ENCODE peak calls at places on chromosomes 1 and 21, in ten cellular contexts. One of them, this sample, is unnamed.

GRCh38 chr1:42081475-42081874 is 71.7 kb upstream of the GUCA2B start:
- DNase-seq in activated T-helper 1 cell treated with Interleukin-2 at 50 U/mL for 16 hours: no peak
- DNase-seq in type B pancreatic cell: no peak
- DNase-seq in activated CD4-positive, CD25-positive, alpha-beta regulatory T cell treated with anti-CD3 and anti-CD28 coated beads, Interleukin-2, amount 50 U/mL, for 72 hours: no peak
- DNase-seq in GM23338: no peak
- DNase-seq in stimulated activated CD4-positive, alpha-beta T cell treated with anti-CD3 and anti-CD28 coated beads, TNF-alpha, amount 100 ng/mL, for 1 hour: no peak
- DNase-seq in left ventricle myocardium inferior: no peak
- DNase-seq in fibroblast of lung: no peak
- DNase-seq in effector memory CD8-positive, alpha-beta T cell: no peak
- DNase-seq in mesendoderm: no peak
- DNase-seq in this sample: no peak

GRCh38 chr1:96520542-96520941 is 201.0 kb upstream of the PTBP2 start:
- DNase-seq in activated T-helper 1 cell treated with Interleukin-2 at 50 U/mL for 16 hours: no peak
- DNase-seq in type B pancreatic cell: no peak
- DNase-seq in activated CD4-positive, CD25-positive, alpha-beta regulatory T cell treated with anti-CD3 and anti-CD28 coated beads, Interleukin-2, amount 50 U/mL, for 72 hours: no peak
- DNase-seq in GM23338: no peak
- DNase-seq in stimulated activated CD4-positive, alpha-beta T cell treated with anti-CD3 and anti-CD28 coated beads, TNF-alpha, amount 100 ng/mL, for 1 hour: no peak
- DNase-seq in left ventricle myocardium inferior: no peak
- DNase-seq in fibroblast of lung: peak
- DNase-seq in effector memory CD8-positive, alpha-beta T cell: no peak
- DNase-seq in mesendoderm: no peak
- DNase-seq in this sample: no peak

GRCh38 chr1:59198565-59198964 is 98.3 kb upstream of the FGGY start:
- DNase-seq in activated T-helper 1 cell treated with Interleukin-2 at 50 U/mL for 16 hours: no peak
- DNase-seq in type B pancreatic cell: no peak
- DNase-seq in activated CD4-positive, CD25-positive, alpha-beta regulatory T cell treated with anti-CD3 and anti-CD28 coated beads, Interleukin-2, amount 50 U/mL, for 72 hours: no peak
- DNase-seq in GM23338: no peak
- DNase-seq in stimulated activated CD4-positive, alpha-beta T cell treated with anti-CD3 and anti-CD28 coated beads, TNF-alpha, amount 100 ng/mL, for 1 hour: no peak
- DNase-seq in left ventricle myocardium inferior: no peak
- DNase-seq in fibroblast of lung: peak
- DNase-seq in effector memory CD8-positive, alpha-beta T cell: no peak
- DNase-seq in mesendoderm: no peak
- DNase-seq in this sample: no peak

GRCh38 chr1:2330511-2331199 is 60.7 kb downstream of the MORN1 start:
- DNase-seq in activated T-helper 1 cell treated with Interleukin-2 at 50 U/mL for 16 hours: no peak
- DNase-seq in type B pancreatic cell: no peak
- DNase-seq in activated CD4-positive, CD25-positive, alpha-beta regulatory T cell treated with anti-CD3 and anti-CD28 coated beads, Interleukin-2, amount 50 U/mL, for 72 hours: no peak
- DNase-seq in GM23338: no peak
- DNase-seq in stimulated activated CD4-positive, alpha-beta T cell treated with anti-CD3 and anti-CD28 coated beads, TNF-alpha, amount 100 ng/mL, for 1 hour: no peak
- DNase-seq in left ventricle myocardium inferior: no peak
- DNase-seq in fibroblast of lung: peak
- DNase-seq in effector memory CD8-positive, alpha-beta T cell: no peak
- DNase-seq in mesendoderm: no peak
- DNase-seq in this sample: no peak

GRCh38 chr1:175656416-175656815 is 87.0 kb downstream of the TNR start:
- DNase-seq in activated T-helper 1 cell treated with Interleukin-2 at 50 U/mL for 16 hours: no peak
- DNase-seq in type B pancreatic cell: no peak
- DNase-seq in activated CD4-positive, CD25-positive, alpha-beta regulatory T cell treated with anti-CD3 and anti-CD28 coated beads, Interleukin-2, amount 50 U/mL, for 72 hours: no peak
- DNase-seq in GM23338: no peak
- DNase-seq in stimulated activated CD4-positive, alpha-beta T cell treated with anti-CD3 and anti-CD28 coated beads, TNF-alpha, amount 100 ng/mL, for 1 hour: no peak
- DNase-seq in left ventricle myocardium inferior: no peak
- DNase-seq in fibroblast of lung: no peak
- DNase-seq in effector memory CD8-positive, alpha-beta T cell: no peak
- DNase-seq in mesendoderm: no peak
- DNase-seq in this sample: no peak

GRCh38 chr1:71464016-71464415 is 383.2 kb upstream of the ZRANB2 start:
- DNase-seq in activated T-helper 1 cell treated with Interleukin-2 at 50 U/mL for 16 hours: no peak
- DNase-seq in type B pancreatic cell: no peak
- DNase-seq in activated CD4-positive, CD25-positive, alpha-beta regulatory T cell treated with anti-CD3 and anti-CD28 coated beads, Interleukin-2, amount 50 U/mL, for 72 hours: no peak
- DNase-seq in GM23338: no peak
- DNase-seq in stimulated activated CD4-positive, alpha-beta T cell treated with anti-CD3 and anti-CD28 coated beads, TNF-alpha, amount 100 ng/mL, for 1 hour: no peak
- DNase-seq in left ventricle myocardium inferior: no peak
- DNase-seq in fibroblast of lung: peak
- DNase-seq in effector memory CD8-positive, alpha-beta T cell: no peak
- DNase-seq in mesendoderm: no peak
- DNase-seq in this sample: no peak

GRCh38 chr21:42526379-42526727 is 12.7 kb downstream of the SLC37A1 start:
- DNase-seq in activated T-helper 1 cell treated with Interleukin-2 at 50 U/mL for 16 hours: no peak
- DNase-seq in type B pancreatic cell: no peak
- DNase-seq in activated CD4-positive, CD25-positive, alpha-beta regulatory T cell treated with anti-CD3 and anti-CD28 coated beads, Interleukin-2, amount 50 U/mL, for 72 hours: no peak
- DNase-seq in GM23338: no peak
- DNase-seq in stimulated activated CD4-positive, alpha-beta T cell treated with anti-CD3 and anti-CD28 coated beads, TNF-alpha, amount 100 ng/mL, for 1 hour: no peak
- DNase-seq in left ventricle myocardium inferior: peak
- DNase-seq in fibroblast of lung: no peak
- DNase-seq in effector memory CD8-positive, alpha-beta T cell: no peak
- DNase-seq in mesendoderm: no peak
- DNase-seq in this sample: no peak

GRCh38 chr1:84603941-84604830 is 29.9 kb upstream of the CTBS start:
- DNase-seq in activated T-helper 1 cell treated with Interleukin-2 at 50 U/mL for 16 hours: no peak
- DNase-seq in type B pancreatic cell: no peak
- DNase-seq in activated CD4-positive, CD25-positive, alpha-beta regulatory T cell treated with anti-CD3 and anti-CD28 coated beads, Interleukin-2, amount 50 U/mL, for 72 hours: no peak
- DNase-seq in GM23338: peak
- DNase-seq in stimulated activated CD4-positive, alpha-beta T cell treated with anti-CD3 and anti-CD28 coated beads, TNF-alpha, amount 100 ng/mL, for 1 hour: no peak
- DNase-seq in left ventricle myocardium inferior: peak
- DNase-seq in fibroblast of lung: peak
- DNase-seq in effector memory CD8-positive, alpha-beta T cell: no peak
- DNase-seq in mesendoderm: peak
- DNase-seq in this sample: peak

GRCh38 chr1:14674030-14674429 is 75.5 kb downstream of the KAZN start:
- DNase-seq in activated T-helper 1 cell treated with Interleukin-2 at 50 U/mL for 16 hours: no peak
- DNase-seq in type B pancreatic cell: no peak
- DNase-seq in activated CD4-positive, CD25-positive, alpha-beta regulatory T cell treated with anti-CD3 and anti-CD28 coated beads, Interleukin-2, amount 50 U/mL, for 72 hours: no peak
- DNase-seq in GM23338: no peak
- DNase-seq in stimulated activated CD4-positive, alpha-beta T cell treated with anti-CD3 and anti-CD28 coated beads, TNF-alpha, amount 100 ng/mL, for 1 hour: no peak
- DNase-seq in left ventricle myocardium inferior: no peak
- DNase-seq in fibroblast of lung: no peak
- DNase-seq in effector memory CD8-positive, alpha-beta T cell: no peak
- DNase-seq in mesendoderm: no peak
- DNase-seq in this sample: no peak

GRCh38 chr1:32900956-32901822 is at the start of gene TMEM54:
- DNase-seq in activated T-helper 1 cell treated with Interleukin-2 at 50 U/mL for 16 hours: no peak
- DNase-seq in type B pancreatic cell: no peak
- DNase-seq in activated CD4-positive, CD25-positive, alpha-beta regulatory T cell treated with anti-CD3 and anti-CD28 coated beads, Interleukin-2, amount 50 U/mL, for 72 hours: no peak
- DNase-seq in GM23338: peak
- DNase-seq in stimulated activated CD4-positive, alpha-beta T cell treated with anti-CD3 and anti-CD28 coated beads, TNF-alpha, amount 100 ng/mL, for 1 hour: no peak
- DNase-seq in left ventricle myocardium inferior: peak
- DNase-seq in fibroblast of lung: peak
- DNase-seq in effector memory CD8-positive, alpha-beta T cell: no peak
- DNase-seq in mesendoderm: no peak
- DNase-seq in this sample: peak

GRCh38 chr1:171484760-171485374 is 463 bp upstream of the PRRC2C start:
- DNase-seq in activated T-helper 1 cell treated with Interleukin-2 at 50 U/mL for 16 hours: no peak
- DNase-seq in type B pancreatic cell: no peak
- DNase-seq in activated CD4-positive, CD25-positive, alpha-beta regulatory T cell treated with anti-CD3 and anti-CD28 coated beads, Interleukin-2, amount 50 U/mL, for 72 hours: no peak
- DNase-seq in GM23338: no peak
- DNase-seq in stimulated activated CD4-positive, alpha-beta T cell treated with anti-CD3 and anti-CD28 coated beads, TNF-alpha, amount 100 ng/mL, for 1 hour: no peak
- DNase-seq in left ventricle myocardium inferior: no peak
- DNase-seq in fibroblast of lung: no peak
- DNase-seq in effector memory CD8-positive, alpha-beta T cell: no peak
- DNase-seq in mesendoderm: no peak
- DNase-seq in this sample: no peak

GRCh38 chr21:42833439-42833815 is 45.9 kb downstream of the WDR4 start:
- DNase-seq in activated T-helper 1 cell treated with Interleukin-2 at 50 U/mL for 16 hours: peak
- DNase-seq in type B pancreatic cell: no peak
- DNase-seq in activated CD4-positive, CD25-positive, alpha-beta regulatory T cell treated with anti-CD3 and anti-CD28 coated beads, Interleukin-2, amount 50 U/mL, for 72 hours: peak
- DNase-seq in GM23338: peak
- DNase-seq in stimulated activated CD4-positive, alpha-beta T cell treated with anti-CD3 and anti-CD28 coated beads, TNF-alpha, amount 100 ng/mL, for 1 hour: no peak
- DNase-seq in left ventricle myocardium inferior: no peak
- DNase-seq in fibroblast of lung: peak
- DNase-seq in effector memory CD8-positive, alpha-beta T cell: no peak
- DNase-seq in mesendoderm: peak
- DNase-seq in this sample: peak

GRCh38 chr1:238466459-238466858 is 575.7 kb upstream of the ZP4 start:
- DNase-seq in activated T-helper 1 cell treated with Interleukin-2 at 50 U/mL for 16 hours: no peak
- DNase-seq in type B pancreatic cell: no peak
- DNase-seq in activated CD4-positive, CD25-positive, alpha-beta regulatory T cell treated with anti-CD3 and anti-CD28 coated beads, Interleukin-2, amount 50 U/mL, for 72 hours: no peak
- DNase-seq in GM23338: no peak
- DNase-seq in stimulated activated CD4-positive, alpha-beta T cell treated with anti-CD3 and anti-CD28 coated beads, TNF-alpha, amount 100 ng/mL, for 1 hour: no peak
- DNase-seq in left ventricle myocardium inferior: no peak
- DNase-seq in fibroblast of lung: peak
- DNase-seq in effector memory CD8-positive, alpha-beta T cell: no peak
- DNase-seq in mesendoderm: no peak
- DNase-seq in this sample: no peak

GRCh38 chr1:112011231-112011630 is 21.8 kb upstream of the KCND3 start:
- DNase-seq in activated T-helper 1 cell treated with Interleukin-2 at 50 U/mL for 16 hours: no peak
- DNase-seq in type B pancreatic cell: no peak
- DNase-seq in activated CD4-positive, CD25-positive, alpha-beta regulatory T cell treated with anti-CD3 and anti-CD28 coated beads, Interleukin-2, amount 50 U/mL, for 72 hours: no peak
- DNase-seq in GM23338: no peak
- DNase-seq in stimulated activated CD4-positive, alpha-beta T cell treated with anti-CD3 and anti-CD28 coated beads, TNF-alpha, amount 100 ng/mL, for 1 hour: no peak
- DNase-seq in left ventricle myocardium inferior: no peak
- DNase-seq in fibroblast of lung: no peak
- DNase-seq in effector memory CD8-positive, alpha-beta T cell: no peak
- DNase-seq in mesendoderm: no peak
- DNase-seq in this sample: peak

GRCh38 chr1:115423776-115424175 is 85.7 kb upstream of the NGF start:
- DNase-seq in activated T-helper 1 cell treated with Interleukin-2 at 50 U/mL for 16 hours: no peak
- DNase-seq in type B pancreatic cell: no peak
- DNase-seq in activated CD4-positive, CD25-positive, alpha-beta regulatory T cell treated with anti-CD3 and anti-CD28 coated beads, Interleukin-2, amount 50 U/mL, for 72 hours: no peak
- DNase-seq in GM23338: no peak
- DNase-seq in stimulated activated CD4-positive, alpha-beta T cell treated with anti-CD3 and anti-CD28 coated beads, TNF-alpha, amount 100 ng/mL, for 1 hour: no peak
- DNase-seq in left ventricle myocardium inferior: no peak
- DNase-seq in fibroblast of lung: no peak
- DNase-seq in effector memory CD8-positive, alpha-beta T cell: no peak
- DNase-seq in mesendoderm: no peak
- DNase-seq in this sample: no peak

GRCh38 chr1:185541861-185542260 is 192.3 kb upstream of the HMCN1 start:
- DNase-seq in activated T-helper 1 cell treated with Interleukin-2 at 50 U/mL for 16 hours: no peak
- DNase-seq in type B pancreatic cell: no peak
- DNase-seq in activated CD4-positive, CD25-positive, alpha-beta regulatory T cell treated with anti-CD3 and anti-CD28 coated beads, Interleukin-2, amount 50 U/mL, for 72 hours: no peak
- DNase-seq in GM23338: no peak
- DNase-seq in stimulated activated CD4-positive, alpha-beta T cell treated with anti-CD3 and anti-CD28 coated beads, TNF-alpha, amount 100 ng/mL, for 1 hour: no peak
- DNase-seq in left ventricle myocardium inferior: no peak
- DNase-seq in fibroblast of lung: no peak
- DNase-seq in effector memory CD8-positive, alpha-beta T cell: no peak
- DNase-seq in mesendoderm: peak
- DNase-seq in this sample: peak

GRCh38 chr21:24367936-24368335 is 1239.3 kb downstream of the MRPL39 start:
- DNase-seq in activated T-helper 1 cell treated with Interleukin-2 at 50 U/mL for 16 hours: no peak
- DNase-seq in type B pancreatic cell: no peak
- DNase-seq in activated CD4-positive, CD25-positive, alpha-beta regulatory T cell treated with anti-CD3 and anti-CD28 coated beads, Interleukin-2, amount 50 U/mL, for 72 hours: no peak
- DNase-seq in GM23338: no peak
- DNase-seq in stimulated activated CD4-positive, alpha-beta T cell treated with anti-CD3 and anti-CD28 coated beads, TNF-alpha, amount 100 ng/mL, for 1 hour: no peak
- DNase-seq in left ventricle myocardium inferior: no peak
- DNase-seq in fibroblast of lung: no peak
- DNase-seq in effector memory CD8-positive, alpha-beta T cell: no peak
- DNase-seq in mesendoderm: peak
- DNase-seq in this sample: no peak

GRCh38 chr1:243745361-243745760 is 104.7 kb downstream of the AKT3 start:
- DNase-seq in activated T-helper 1 cell treated with Interleukin-2 at 50 U/mL for 16 hours: no peak
- DNase-seq in type B pancreatic cell: no peak
- DNase-seq in activated CD4-positive, CD25-positive, alpha-beta regulatory T cell treated with anti-CD3 and anti-CD28 coated beads, Interleukin-2, amount 50 U/mL, for 72 hours: no peak
- DNase-seq in GM23338: no peak
- DNase-seq in stimulated activated CD4-positive, alpha-beta T cell treated with anti-CD3 and anti-CD28 coated beads, TNF-alpha, amount 100 ng/mL, for 1 hour: no peak
- DNase-seq in left ventricle myocardium inferior: no peak
- DNase-seq in fibroblast of lung: peak
- DNase-seq in effector memory CD8-positive, alpha-beta T cell: no peak
- DNase-seq in mesendoderm: no peak
- DNase-seq in this sample: no peak

GRCh38 chr1:166900987-166901386 is 24.9 kb upstream of the TADA1 start:
- DNase-seq in activated T-helper 1 cell treated with Interleukin-2 at 50 U/mL for 16 hours: no peak
- DNase-seq in type B pancreatic cell: no peak
- DNase-seq in activated CD4-positive, CD25-positive, alpha-beta regulatory T cell treated with anti-CD3 and anti-CD28 coated beads, Interleukin-2, amount 50 U/mL, for 72 hours: no peak
- DNase-seq in GM23338: peak
- DNase-seq in stimulated activated CD4-positive, alpha-beta T cell treated with anti-CD3 and anti-CD28 coated beads, TNF-alpha, amount 100 ng/mL, for 1 hour: no peak
- DNase-seq in left ventricle myocardium inferior: no peak
- DNase-seq in fibroblast of lung: no peak
- DNase-seq in effector memory CD8-positive, alpha-beta T cell: no peak
- DNase-seq in mesendoderm: peak
- DNase-seq in this sample: no peak

GRCh38 chr1:194084755-194085154 is 898.3 kb upstream of the B3GALT2 start:
- DNase-seq in activated T-helper 1 cell treated with Interleukin-2 at 50 U/mL for 16 hours: no peak
- DNase-seq in type B pancreatic cell: no peak
- DNase-seq in activated CD4-positive, CD25-positive, alpha-beta regulatory T cell treated with anti-CD3 and anti-CD28 coated beads, Interleukin-2, amount 50 U/mL, for 72 hours: no peak
- DNase-seq in GM23338: no peak
- DNase-seq in stimulated activated CD4-positive, alpha-beta T cell treated with anti-CD3 and anti-CD28 coated beads, TNF-alpha, amount 100 ng/mL, for 1 hour: no peak
- DNase-seq in left ventricle myocardium inferior: no peak
- DNase-seq in fibroblast of lung: no peak
- DNase-seq in effector memory CD8-positive, alpha-beta T cell: no peak
- DNase-seq in mesendoderm: no peak
- DNase-seq in this sample: no peak

GRCh38 chr1:180571832-180572636 is 13.3 kb downstream of the OVAAL start:
- DNase-seq in activated T-helper 1 cell treated with Interleukin-2 at 50 U/mL for 16 hours: no peak
- DNase-seq in type B pancreatic cell: no peak
- DNase-seq in activated CD4-positive, CD25-positive, alpha-beta regulatory T cell treated with anti-CD3 and anti-CD28 coated beads, Interleukin-2, amount 50 U/mL, for 72 hours: no peak
- DNase-seq in GM23338: no peak
- DNase-seq in stimulated activated CD4-positive, alpha-beta T cell treated with anti-CD3 and anti-CD28 coated beads, TNF-alpha, amount 100 ng/mL, for 1 hour: no peak
- DNase-seq in left ventricle myocardium inferior: no peak
- DNase-seq in fibroblast of lung: no peak
- DNase-seq in effector memory CD8-positive, alpha-beta T cell: no peak
- DNase-seq in mesendoderm: no peak
- DNase-seq in this sample: no peak

GRCh38 chr1:153032677-153033308 is 1.8 kb downstream of the SPRR1B start:
- DNase-seq in activated T-helper 1 cell treated with Interleukin-2 at 50 U/mL for 16 hours: no peak
- DNase-seq in type B pancreatic cell: no peak
- DNase-seq in activated CD4-positive, CD25-positive, alpha-beta regulatory T cell treated with anti-CD3 and anti-CD28 coated beads, Interleukin-2, amount 50 U/mL, for 72 hours: no peak
- DNase-seq in GM23338: peak
- DNase-seq in stimulated activated CD4-positive, alpha-beta T cell treated with anti-CD3 and anti-CD28 coated beads, TNF-alpha, amount 100 ng/mL, for 1 hour: no peak
- DNase-seq in left ventricle myocardium inferior: no peak
- DNase-seq in fibroblast of lung: peak
- DNase-seq in effector memory CD8-positive, alpha-beta T cell: no peak
- DNase-seq in mesendoderm: peak
- DNase-seq in this sample: peak

GRCh38 chr1:29306471-29307140 is 70.3 kb downstream of the PTPRU start:
- DNase-seq in activated T-helper 1 cell treated with Interleukin-2 at 50 U/mL for 16 hours: no peak
- DNase-seq in type B pancreatic cell: no peak
- DNase-seq in activated CD4-positive, CD25-positive, alpha-beta regulatory T cell treated with anti-CD3 and anti-CD28 coated beads, Interleukin-2, amount 50 U/mL, for 72 hours: no peak
- DNase-seq in GM23338: no peak
- DNase-seq in stimulated activated CD4-positive, alpha-beta T cell treated with anti-CD3 and anti-CD28 coated beads, TNF-alpha, amount 100 ng/mL, for 1 hour: no peak
- DNase-seq in left ventricle myocardium inferior: no peak
- DNase-seq in fibroblast of lung: no peak
- DNase-seq in effector memory CD8-positive, alpha-beta T cell: no peak
- DNase-seq in mesendoderm: no peak
- DNase-seq in this sample: no peak

GRCh38 chr1:89001510-89001909 is 9.1 kb upstream of the KYAT3 start:
- DNase-seq in activated T-helper 1 cell treated with Interleukin-2 at 50 U/mL for 16 hours: no peak
- DNase-seq in type B pancreatic cell: no peak
- DNase-seq in activated CD4-positive, CD25-positive, alpha-beta regulatory T cell treated with anti-CD3 and anti-CD28 coated beads, Interleukin-2, amount 50 U/mL, for 72 hours: no peak
- DNase-seq in GM23338: peak
- DNase-seq in stimulated activated CD4-positive, alpha-beta T cell treated with anti-CD3 and anti-CD28 coated beads, TNF-alpha, amount 100 ng/mL, for 1 hour: no peak
- DNase-seq in left ventricle myocardium inferior: no peak
- DNase-seq in fibroblast of lung: no peak
- DNase-seq in effector memory CD8-positive, alpha-beta T cell: no peak
- DNase-seq in mesendoderm: peak
- DNase-seq in this sample: no peak

GRCh38 chr1:54490361-54491248 is 57.4 kb upstream of the ACOT11 start:
- DNase-seq in activated T-helper 1 cell treated with Interleukin-2 at 50 U/mL for 16 hours: no peak
- DNase-seq in type B pancreatic cell: no peak
- DNase-seq in activated CD4-positive, CD25-positive, alpha-beta regulatory T cell treated with anti-CD3 and anti-CD28 coated beads, Interleukin-2, amount 50 U/mL, for 72 hours: no peak
- DNase-seq in GM23338: peak
- DNase-seq in stimulated activated CD4-positive, alpha-beta T cell treated with anti-CD3 and anti-CD28 coated beads, TNF-alpha, amount 100 ng/mL, for 1 hour: no peak
- DNase-seq in left ventricle myocardium inferior: peak
- DNase-seq in fibroblast of lung: no peak
- DNase-seq in effector memory CD8-positive, alpha-beta T cell: no peak
- DNase-seq in mesendoderm: peak
- DNase-seq in this sample: peak

GRCh38 chr1:219264557-219264956 is 90.9 kb downstream of the LYPLAL1 start:
- DNase-seq in activated T-helper 1 cell treated with Interleukin-2 at 50 U/mL for 16 hours: no peak
- DNase-seq in type B pancreatic cell: no peak
- DNase-seq in activated CD4-positive, CD25-positive, alpha-beta regulatory T cell treated with anti-CD3 and anti-CD28 coated beads, Interleukin-2, amount 50 U/mL, for 72 hours: no peak
- DNase-seq in GM23338: peak
- DNase-seq in stimulated activated CD4-positive, alpha-beta T cell treated with anti-CD3 and anti-CD28 coated beads, TNF-alpha, amount 100 ng/mL, for 1 hour: no peak
- DNase-seq in left ventricle myocardium inferior: no peak
- DNase-seq in fibroblast of lung: no peak
- DNase-seq in effector memory CD8-positive, alpha-beta T cell: no peak
- DNase-seq in mesendoderm: peak
- DNase-seq in this sample: no peak

GRCh38 chr1:94926365-94926914 is 470 bp downstream of the CNN3 start:
- DNase-seq in activated T-helper 1 cell treated with Interleukin-2 at 50 U/mL for 16 hours: no peak
- DNase-seq in type B pancreatic cell: peak
- DNase-seq in activated CD4-positive, CD25-positive, alpha-beta regulatory T cell treated with anti-CD3 and anti-CD28 coated beads, Interleukin-2, amount 50 U/mL, for 72 hours: peak
- DNase-seq in GM23338: peak
- DNase-seq in stimulated activated CD4-positive, alpha-beta T cell treated with anti-CD3 and anti-CD28 coated beads, TNF-alpha, amount 100 ng/mL, for 1 hour: no peak
- DNase-seq in left ventricle myocardium inferior: peak
- DNase-seq in fibroblast of lung: peak
- DNase-seq in effector memory CD8-positive, alpha-beta T cell: peak
- DNase-seq in mesendoderm: peak
- DNase-seq in this sample: peak

GRCh38 chr1:22332795-22333499 is 118.7 kb upstream of the ZBTB40 start:
- DNase-seq in activated T-helper 1 cell treated with Interleukin-2 at 50 U/mL for 16 hours: no peak
- DNase-seq in type B pancreatic cell: no peak
- DNase-seq in activated CD4-positive, CD25-positive, alpha-beta regulatory T cell treated with anti-CD3 and anti-CD28 coated beads, Interleukin-2, amount 50 U/mL, for 72 hours: no peak
- DNase-seq in GM23338: no peak
- DNase-seq in stimulated activated CD4-positive, alpha-beta T cell treated with anti-CD3 and anti-CD28 coated beads, TNF-alpha, amount 100 ng/mL, for 1 hour: no peak
- DNase-seq in left ventricle myocardium inferior: no peak
- DNase-seq in fibroblast of lung: no peak
- DNase-seq in effector memory CD8-positive, alpha-beta T cell: no peak
- DNase-seq in mesendoderm: peak
- DNase-seq in this sample: no peak